ENCODE peak calls at places on chromosomes 7 and 10, in five cellular contexts. V, L, W, Y and J are unnamed samples.

GRCh38 chr7:3739983-3740382 is 438.9 kb downstream of the SDK1 start:
- DNase-seq in W (no peak), Y (no peak), L (no peak), V (no peak), J (no peak)

GRCh38 chr7:2371329-2371728 is 16.7 kb downstream of the EIF3B start:
- DNase-seq in L (no peak), V (no peak), Y (no peak), W (no peak), J (no peak)

GRCh38 chr10:125152646-125153368 is 7.6 kb downstream of the CTBP2 start:
- DNase-seq in L (no peak), Y (peak), W (no peak), V (no peak), J (no peak)

GRCh38 chr7:45978731-45979211 is 57.7 kb upstream of the IGFBP3 start:
- DNase-seq in W (no peak), Y (peak), L (no peak), V (no peak), J (no peak)

GRCh38 chr7:98314469-98314868 is 33.0 kb downstream of the BRI3 start:
- DNase-seq in W (no peak), Y (no peak), L (no peak), V (no peak), J (no peak)

GRCh38 chr7:90516257-90516656 is 46.8 kb downstream of the PTTG1IP2 start:
- DNase-seq in Y (no peak), V (no peak), W (no peak), L (no peak), J (no peak)

GRCh38 chr7:82166666-82167065 is 276.9 kb downstream of the CACNA2D1 start:
- DNase-seq in W (no peak), L (no peak), Y (peak), V (no peak), J (no peak)

GRCh38 chr7:29424295-29424983 is 139.2 kb upstream of the PRR15 start:
- DNase-seq in Y (no peak), W (no peak), L (no peak), V (no peak), J (no peak)

GRCh38 chr7:139914861-139915300 is 85.8 kb downstream of the TBXAS1 start:
- DNase-seq in V (no peak), L (no peak), Y (no peak), W (no peak), J (no peak)

GRCh38 chr10:69486922-69487730 is 35.9 kb downstream of the TSPAN15 start:
- DNase-seq in W (no peak), V (no peak), Y (no peak), L (no peak), J (no peak)

GRCh38 chr10:71243756-71244637 is 31.6 kb downstream of the UNC5B start:
- DNase-seq in Y (no peak), V (peak), L (no peak), W (no peak), J (no peak)

GRCh38 chr10:12308102-12308501 is 41.2 kb upstream of the CAMK1D start:
- DNase-seq in W (no peak), Y (no peak), L (no peak), V (no peak), J (no peak)

GRCh38 chr10:12943425-12943824 is 58.1 kb downstream of the CCDC3 start:
- DNase-seq in W (no peak), Y (no peak), L (no peak), V (no peak), J (no peak)

GRCh38 chr7:157989611-157990010 is 598.0 kb downstream of the PTPRN2 start:
- DNase-seq in Y (no peak), V (no peak), W (no peak), L (no peak), J (no peak)

GRCh38 chr7:141974831-141975230 is 1.3 kb upstream of the TAS2R38 start:
- DNase-seq in Y (no peak), L (no peak), W (no peak), V (no peak), J (peak)

GRCh38 chr10:52436664-52437063 is 122.6 kb downstream of the DKK1 start:
- DNase-seq in V (no peak), L (no peak), W (no peak), Y (no peak), J (no peak)

GRCh38 chr7:73667344-73668102 is at the start of gene VPS37D:
- DNase-seq in Y (peak), L (peak), V (peak), W (peak), J (peak)

GRCh38 chr7:23067271-23067670 is 38.3 kb upstream of the KLHL7 start:
- DNase-seq in Y (peak), L (no peak), V (no peak), W (no peak), J (no peak)

GRCh38 chr10:108393111-108393510 is 1228.6 kb upstream of the SORCS1 start:
- DNase-seq in W (no peak), V (no peak), L (no peak), Y (peak), J (no peak)

DNA sequence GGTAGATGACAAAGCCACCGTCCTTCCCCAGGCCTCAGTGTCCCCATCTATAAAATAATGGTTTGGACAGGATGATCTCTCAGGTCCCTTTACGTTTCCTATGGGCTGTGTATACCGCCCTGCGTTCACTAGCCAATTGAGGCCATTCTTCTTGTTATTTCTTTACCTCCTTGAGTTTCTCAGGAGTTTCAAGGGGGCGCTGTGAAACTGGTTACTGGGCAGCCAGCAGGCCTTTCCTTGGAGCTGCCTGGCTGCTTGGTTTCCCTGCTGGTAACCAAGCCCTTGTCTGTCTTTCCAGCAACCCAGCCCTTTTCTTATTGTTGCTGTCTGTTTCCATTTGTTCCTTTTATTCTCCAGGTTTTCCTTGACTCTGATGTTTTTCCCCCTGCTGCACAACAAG is 26.9 kb downstream of the FGF8 start:
- DNase-seq in W (no peak), Y (peak), L (peak), V (no peak), J (peak)
- TF ChIP-seq CTCF in W (peak), Y (no peak), L (peak), V (no peak), J (no peak)

GRCh38 chr10:33914746-33915145 is 580.3 kb upstream of the NRP1 start:
- DNase-seq in L (no peak), V (no peak), Y (no peak), W (no peak), J (no peak)

GRCh38 chr10:33917069-33917468 is 582.6 kb upstream of the NRP1 start:
- DNase-seq in V (no peak), Y (no peak), W (no peak), L (no peak), J (no peak)

DNA sequence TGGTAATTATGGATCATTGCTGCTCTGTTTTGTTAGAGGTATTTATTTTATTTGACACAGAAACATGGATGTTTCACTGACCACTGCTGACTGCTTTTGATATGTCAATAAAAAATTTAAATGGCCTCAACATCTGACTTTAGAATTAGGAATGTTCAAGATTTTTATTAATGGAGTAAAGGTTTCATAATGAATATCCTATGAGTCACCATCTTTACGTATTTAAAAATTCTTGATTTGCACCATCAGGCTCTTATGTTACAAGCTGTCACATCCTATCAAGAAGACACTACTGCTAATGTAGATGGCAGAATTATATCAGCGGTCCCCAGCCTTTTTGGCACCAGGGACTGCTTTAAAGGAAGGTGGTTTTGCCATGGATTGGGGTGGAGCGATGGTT is 578.7 kb upstream of the NRP1 start:
- DNase-seq in L (no peak), V (no peak), W (no peak), Y (peak), J (no peak)
- TF ChIP-seq CTCF in L (no peak), V (no peak), W (no peak), Y (no peak), J (no peak)

GRCh38 chr10:119352042-119352441 is 144.7 kb downstream of the GRK5 start:
- DNase-seq in W (no peak), Y (no peak), V (no peak), L (no peak), J (no peak)
- TF ChIP-seq CTCF in W (no peak), Y (no peak), V (no peak), L (no peak), J (no peak)

DNA sequence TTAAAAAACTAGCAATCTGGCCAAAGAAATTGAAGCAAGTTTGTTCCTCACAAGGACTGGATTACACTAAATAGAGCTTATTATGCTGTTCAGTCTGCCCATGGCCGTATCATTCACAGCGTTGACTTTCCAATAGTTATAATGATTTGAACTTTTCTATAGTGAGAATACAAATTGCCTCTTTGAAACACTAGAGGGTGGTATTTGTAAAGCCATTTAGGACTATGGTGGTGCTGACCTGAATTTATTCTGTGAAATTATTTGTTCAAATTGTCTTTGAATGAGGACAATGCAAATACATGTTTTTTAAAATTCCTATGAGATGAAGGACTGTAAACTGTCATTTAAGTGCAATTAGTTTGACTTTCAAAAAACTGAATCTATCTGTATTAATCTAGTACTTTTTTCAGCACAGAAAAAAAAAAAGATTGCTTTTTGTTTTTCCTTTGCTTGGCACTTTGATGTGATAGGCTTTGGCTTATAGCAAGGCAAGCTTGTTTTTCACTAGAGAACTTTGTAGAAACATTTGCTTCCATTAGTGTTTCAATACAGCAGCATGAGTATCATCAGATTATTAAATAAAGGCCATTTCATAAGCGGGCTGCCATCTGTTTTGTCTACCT is 122.6 kb upstream of the TMEM229A start:
- DNase-seq in W (peak), V (no peak), L (peak), Y (peak), J (no peak)
- TF ChIP-seq CTCF in W (peak), V (peak), L (peak), Y (peak), J (peak)

GRCh38 chr7:5526190-5527037 is 102.8 kb upstream of the TNRC18 start:
- DNase-seq in L (peak), W (no peak), V (peak), Y (peak), J (no peak)
- TF ChIP-seq CTCF in L (peak), W (peak), V (no peak), Y (no peak), J (no peak)

GRCh38 chr10:110709964-110710587 is 65.9 kb downstream of the RBM20 start:
- DNase-seq in W (no peak), Y (no peak), L (no peak), V (no peak), J (no peak)

GRCh38 chr10:110709444-110709828 is 65.3 kb downstream of the RBM20 start:
- DNase-seq in W (no peak), L (no peak), Y (no peak), V (no peak), J (no peak)

GRCh38 chr10:110710621-110711020 is 66.5 kb downstream of the RBM20 start:
- DNase-seq in L (no peak), W (no peak), V (no peak), Y (no peak), J (no peak)

GRCh38 chr10:110706690-110707098 is 62.6 kb downstream of the RBM20 start:
- DNase-seq in L (no peak), V (no peak), Y (peak), W (peak), J (no peak)

DNA sequence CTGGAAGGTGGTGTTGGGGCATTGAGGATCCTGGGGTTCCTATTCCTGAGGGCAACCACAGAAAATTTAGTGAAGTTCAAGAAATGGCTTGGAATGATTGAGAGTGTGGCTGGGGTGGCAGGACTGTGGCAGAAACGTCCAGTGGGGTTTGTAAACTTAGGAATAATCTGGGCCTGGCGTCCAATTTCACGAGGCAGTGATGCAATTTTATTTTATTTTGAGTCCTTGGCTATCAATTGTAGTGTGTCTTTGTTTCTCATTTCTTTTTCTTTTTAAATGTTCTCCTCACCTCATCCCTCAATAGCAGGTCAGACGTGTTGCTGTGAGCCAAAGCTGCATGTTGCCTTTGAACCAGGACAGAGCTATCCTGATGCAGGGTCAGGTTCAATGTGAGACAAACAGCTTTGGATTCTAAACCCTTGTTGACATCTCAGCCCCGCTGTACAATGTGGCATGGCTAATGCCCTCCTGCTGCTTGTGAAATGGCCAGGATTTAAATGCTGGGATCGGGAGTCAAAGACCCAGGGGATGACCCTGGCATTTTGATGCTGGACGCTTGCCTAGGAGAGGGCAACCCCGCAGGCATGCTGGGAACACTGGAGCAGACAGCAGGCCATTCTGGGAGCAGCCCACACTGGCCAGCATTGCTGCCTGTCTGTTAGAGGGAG is 64.8 kb downstream of the RBM20 start:
- DNase-seq in L (no peak), V (no peak), Y (no peak), W (no peak), J (no peak)
- TF ChIP-seq CTCF in L (no peak), V (no peak), Y (no peak), W (no peak), J (no peak)

DNA sequence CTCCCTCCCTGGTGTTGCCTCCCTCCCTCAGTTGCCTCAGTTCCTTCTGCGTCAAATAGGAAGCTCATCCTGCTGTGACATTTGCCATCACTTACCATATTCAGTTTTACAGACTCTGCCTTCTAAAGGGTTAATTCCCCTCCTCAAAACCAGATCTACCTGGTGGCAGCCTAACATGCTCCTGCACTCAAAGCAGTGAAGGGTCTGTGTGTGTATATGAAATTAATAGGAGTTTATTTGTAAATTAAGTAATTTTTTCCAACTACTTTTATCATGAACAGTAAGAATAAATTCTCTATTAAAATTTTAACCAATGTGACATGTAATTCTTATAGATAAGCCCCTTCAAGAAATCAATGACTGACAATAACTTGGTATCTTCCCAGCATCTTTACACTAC is 158.6 kb upstream of the INSYN2A start:
- DNase-seq in W (no peak), L (no peak), Y (peak), V (no peak), J (no peak)
- TF ChIP-seq CTCF in W (peak), L (peak), Y (peak), V (no peak), J (no peak)

GRCh38 chr7:79736418-79736817 is 283.0 kb upstream of the MAGI2 start:
- DNase-seq in V (no peak), Y (no peak), W (no peak), L (no peak), J (no peak)

GRCh38 chr7:79740076-79740475 is 286.6 kb upstream of the MAGI2 start:
- DNase-seq in L (no peak), V (no peak), W (no peak), Y (no peak), J (no peak)

DNA sequence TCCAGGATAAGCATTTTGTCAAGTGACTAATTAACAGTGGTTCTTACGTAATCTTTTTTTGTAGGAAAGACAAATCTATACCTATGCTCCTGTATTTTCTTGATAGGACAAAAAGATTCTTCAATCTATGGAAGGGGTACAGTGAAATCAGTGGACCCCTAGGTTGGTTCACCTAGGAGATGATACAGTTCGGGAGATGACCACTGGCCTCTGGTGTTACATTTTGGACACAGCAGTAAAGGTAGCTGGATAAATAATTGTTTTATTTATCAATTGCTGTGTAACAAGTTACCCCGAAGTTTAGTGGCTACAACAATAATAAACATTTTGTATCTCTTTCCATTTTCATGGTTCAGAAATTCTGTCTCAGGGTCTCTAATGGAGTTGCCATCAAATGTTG is 288.2 kb upstream of the MAGI2 start:
- DNase-seq in W (no peak), V (no peak), L (no peak), Y (peak), J (peak)
- TF ChIP-seq CTCF in W (peak), V (no peak), L (no peak), Y (peak), J (peak)

GRCh38 chr10:9205558-9205957 is 1151.1 kb downstream of the GATA3 start:
- DNase-seq in Y (no peak), W (no peak), V (no peak), L (no peak), J (no peak)

GRCh38 chr10:9209105-9209798 is 1154.8 kb downstream of the GATA3 start:
- DNase-seq in Y (peak), V (no peak), W (peak), L (peak), J (peak)

GRCh38 chr10:9215121-9215520 is 1160.6 kb downstream of the GATA3 start:
- DNase-seq in V (no peak), L (no peak), W (no peak), Y (no peak), J (no peak)

GRCh38 chr10:9214618-9215017 is 1160.1 kb downstream of the GATA3 start:
- DNase-seq in W (no peak), V (no peak), Y (no peak), L (no peak), J (no peak)

DNA sequence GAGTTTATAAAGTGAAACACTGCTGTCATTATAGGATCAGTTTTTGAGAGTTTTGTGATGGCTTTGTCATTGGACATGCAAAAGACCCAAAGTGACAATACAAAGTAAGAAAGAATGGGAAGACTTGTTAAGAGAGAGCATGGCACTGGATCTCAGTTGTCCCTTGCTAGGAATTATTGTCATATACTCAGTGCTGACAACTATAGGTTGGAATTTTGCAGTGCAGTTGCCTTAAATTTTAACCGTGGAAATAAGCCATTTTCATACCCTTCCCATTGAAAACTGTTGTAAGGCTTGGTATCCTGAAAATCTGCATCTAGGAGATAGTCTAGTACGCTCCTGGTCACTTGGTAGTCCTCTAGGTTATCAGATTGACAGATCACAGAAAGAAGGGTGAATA is 1156.7 kb downstream of the GATA3 start:
- DNase-seq in L (no peak), Y (no peak), W (no peak), V (no peak), J (no peak)
- TF ChIP-seq CTCF in L (no peak), Y (peak), W (peak), V (no peak), J (peak)